ENCODE peak calls at places on chromosomes 12 and 14, in four cellular contexts. One of them, this sample, is unnamed.

GRCh38 chr14:50941151-50941550 is 3.1 kb downstream of the PYGL start:
- DNase-seq in OCI-LY7: no peak
- DNase-seq in A549: no peak
- DNase-seq in aorta: no peak
- DNase-seq in this sample: no peak

GRCh38 chr12:47885012-47885501 is 19.7 kb downstream of the VDR start:
- DNase-seq in OCI-LY7: no peak
- DNase-seq in A549: no peak
- DNase-seq in aorta: no peak
- DNase-seq in this sample: no peak

GRCh38 chr14:56659964-56660551 is 80.5 kb downstream of the TMEM260 start:
- DNase-seq in OCI-LY7: peak; percentile 40
- DNase-seq in A549: peak; percentile 57
- DNase-seq in aorta: no peak
- DNase-seq in this sample: peak; percentile 59

GRCh38 chr14:81471062-81471461 is 62.6 kb downstream of the SEL1L start:
- DNase-seq in OCI-LY7: peak; percentile 94
- DNase-seq in A549: no peak
- DNase-seq in aorta: no peak
- DNase-seq in this sample: no peak

GRCh38 chr14:22838631-22839041 is 2.3 kb downstream of the MMP14 start:
- DNase-seq in OCI-LY7: no peak
- DNase-seq in A549: no peak
- DNase-seq in aorta: peak; percentile 68
- DNase-seq in this sample: no peak

GRCh38 chr14:63644741-63645140 is 3.1 kb upstream of the WDR89 start:
- DNase-seq in OCI-LY7: no peak
- DNase-seq in A549: no peak
- DNase-seq in aorta: no peak
- DNase-seq in this sample: no peak

GRCh38 chr12:82874935-82875334 is 188.2 kb downstream of the TMTC2 start:
- DNase-seq in OCI-LY7: no peak
- DNase-seq in A549: no peak
- DNase-seq in aorta: no peak
- DNase-seq in this sample: no peak

GRCh38 chr14:69138189-69138535 is 14.8 kb downstream of the DCAF5 start:
- DNase-seq in OCI-LY7: no peak
- DNase-seq in A549: no peak
- DNase-seq in aorta: no peak
- DNase-seq in this sample: no peak

GRCh38 chr12:12999959-13000615 is at the start of gene HEBP1:
- DNase-seq in OCI-LY7: peak; percentile 85
- DNase-seq in A549: peak; percentile 92
- DNase-seq in aorta: peak; percentile 99
- DNase-seq in this sample: peak; percentile 90

GRCh38 chr14:79544671-79545070 is 666.6 kb downstream of the DIO2 start:
- DNase-seq in OCI-LY7: no peak
- DNase-seq in A549: no peak
- DNase-seq in aorta: no peak
- DNase-seq in this sample: no peak

GRCh38 chr14:103332143-103332919 is 1.7 kb upstream of the EIF5 start:
- DNase-seq in OCI-LY7: peak; percentile 24
- DNase-seq in A549: peak; percentile 29
- DNase-seq in aorta: no peak
- DNase-seq in this sample: no peak

GRCh38 chr12:76455582-76456345 is 103.8 kb downstream of the OSBPL8 start:
- DNase-seq in OCI-LY7: peak; percentile 60
- DNase-seq in A549: peak; percentile 91
- DNase-seq in aorta: no peak
- DNase-seq in this sample: peak; percentile 59

GRCh38 chr12:1907652-1908611 is 10.5 kb downstream of the CACNA2D4 start:
- DNase-seq in OCI-LY7: no peak
- DNase-seq in A549: peak; percentile 63
- DNase-seq in aorta: peak; percentile 78
- DNase-seq in this sample: peak; percentile 12

GRCh38 chr12:27434673-27435565 is 11.6 kb upstream of the SMCO2 start:
- DNase-seq in OCI-LY7: peak; percentile 34
- DNase-seq in A549: no peak
- DNase-seq in aorta: no peak
- DNase-seq in this sample: peak; percentile 18

GRCh38 chr14:100522616-100523021 is 64.6 kb downstream of the BEGAIN start:
- DNase-seq in OCI-LY7: no peak
- DNase-seq in A549: no peak
- DNase-seq in aorta: no peak
- DNase-seq in this sample: no peak

GRCh38 chr12:92197815-92198214 is 52.2 kb upstream of the BTG1 start:
- DNase-seq in OCI-LY7: no peak
- DNase-seq in A549: no peak
- DNase-seq in aorta: no peak
- DNase-seq in this sample: no peak

GRCh38 chr14:26984318-26985177 is 386.7 kb upstream of the NOVA1 start:
- DNase-seq in OCI-LY7: peak; percentile 34
- DNase-seq in A549: peak; percentile 77
- DNase-seq in aorta: no peak
- DNase-seq in this sample: peak; percentile 52

GRCh38 chr14:76904740-76905569 is 78.7 kb downstream of the LRRC74A start:
- DNase-seq in OCI-LY7: peak; percentile 83
- DNase-seq in A549: peak; percentile 99
- DNase-seq in aorta: peak; percentile 89
- DNase-seq in this sample: no peak

GRCh38 chr12:50014342-50014741 is 11.0 kb downstream of the RACGAP1 start:
- DNase-seq in OCI-LY7: no peak
- DNase-seq in A549: no peak
- DNase-seq in aorta: no peak
- DNase-seq in this sample: no peak

GRCh38 chr12:88247241-88247643 is 105.1 kb downstream of the TMTC3 start:
- DNase-seq in OCI-LY7: no peak
- DNase-seq in A549: peak; percentile 77
- DNase-seq in aorta: no peak
- DNase-seq in this sample: no peak

GRCh38 chr14:37230551-37231194 is 32.9 kb downstream of the MIPOL1 start:
- DNase-seq in OCI-LY7: peak; percentile 75
- DNase-seq in A549: peak; percentile 70
- DNase-seq in aorta: no peak
- DNase-seq in this sample: peak; percentile 62

GRCh38 chr12:53096761-53097160 is 706 bp upstream of the IGFBP6 start:
- DNase-seq in OCI-LY7: no peak
- DNase-seq in A549: no peak
- DNase-seq in aorta: peak; percentile 74
- DNase-seq in this sample: no peak

GRCh38 chr14:23864252-23864651 is 89.3 kb upstream of the DHRS4 start:
- DNase-seq in OCI-LY7: no peak
- DNase-seq in A549: no peak
- DNase-seq in aorta: no peak
- DNase-seq in this sample: no peak

GRCh38 chr12:87660987-87661769 is 368.0 kb downstream of the C12orf50 start:
- DNase-seq in OCI-LY7: no peak
- DNase-seq in A549: no peak
- DNase-seq in aorta: no peak
- DNase-seq in this sample: no peak

GRCh38 chr14:78737116-78737515 is 566.9 kb downstream of the NRXN3 start:
- DNase-seq in OCI-LY7: no peak
- DNase-seq in A549: no peak
- DNase-seq in aorta: no peak
- DNase-seq in this sample: no peak

GRCh38 chr12:67710582-67710981 is 62.0 kb downstream of the DYRK2 start:
- DNase-seq in OCI-LY7: no peak
- DNase-seq in A549: peak; percentile 82
- DNase-seq in aorta: no peak
- DNase-seq in this sample: peak; percentile 99

GRCh38 chr14:104724981-104725771 is 1.1 kb downstream of the ADSS1 start:
- DNase-seq in OCI-LY7: no peak
- DNase-seq in A549: peak; percentile 68
- DNase-seq in aorta: no peak
- DNase-seq in this sample: no peak

GRCh38 chr14:105178069-105178867 is 2.8 kb downstream of the NUDT14 start:
- DNase-seq in OCI-LY7: no peak
- DNase-seq in A549: no peak
- DNase-seq in aorta: no peak
- DNase-seq in this sample: no peak

DNA sequence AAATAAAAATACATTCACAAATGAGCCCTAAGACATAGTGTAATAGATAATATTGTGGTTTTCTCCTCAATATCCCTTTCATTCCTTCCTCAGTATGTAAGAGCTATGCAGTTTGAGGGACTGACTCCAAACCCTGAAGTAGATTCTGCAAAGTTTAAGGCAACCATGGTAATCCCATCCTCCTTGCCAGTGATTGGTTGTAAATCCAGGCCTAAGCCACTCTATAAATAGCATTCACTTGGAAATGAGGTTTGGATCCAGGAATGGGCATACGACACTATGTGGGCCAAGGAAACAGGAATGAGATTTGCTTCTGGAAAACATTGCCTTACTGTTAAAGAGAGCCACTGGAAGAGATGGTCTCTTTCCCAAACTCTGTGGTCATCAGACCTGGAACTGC is 468.7 kb upstream of the SOX5 start:
- DNase-seq in OCI-LY7: no peak
- DNase-seq in A549: no peak
- DNase-seq in aorta: no peak
- DNase-seq in this sample: no peak
- H3K4me3 ChIP-seq in OCI-LY7: no peak overlapping the region
- H3K4me3 ChIP-seq in A549: no peak overlapping the region
- H3K4me3 ChIP-seq in aorta: no peak overlapping the region
- H3K4me3 ChIP-seq in this sample: no peak overlapping the region

GRCh38 chr14:89415139-89415538 is 1.9 kb downstream of the FOXN3 start:
- DNase-seq in OCI-LY7: no peak
- DNase-seq in A549: no peak
- DNase-seq in aorta: no peak
- DNase-seq in this sample: no peak

GRCh38 chr14:89417469-89418225 is 614 bp upstream of the FOXN3 start:
- DNase-seq in OCI-LY7: peak; percentile 86
- DNase-seq in A549: peak; percentile 77
- DNase-seq in aorta: peak; percentile 90
- DNase-seq in this sample: peak; percentile 71

GRCh38 chr14:89417111-89417468 is at the start of gene FOXN3:
- DNase-seq in OCI-LY7: peak; percentile 91
- DNase-seq in A549: peak; percentile 87
- DNase-seq in aorta: peak; percentile 97
- DNase-seq in this sample: peak; percentile 93

GRCh38 chr14:89418452-89418851 is 1.4 kb upstream of the FOXN3 start:
- DNase-seq in OCI-LY7: no peak
- DNase-seq in A549: no peak
- DNase-seq in aorta: no peak
- DNase-seq in this sample: peak; percentile 61

GRCh38 chr14:89416002-89416995 is 734 bp downstream of the FOXN3 start:
- DNase-seq in OCI-LY7: peak; percentile 96
- DNase-seq in A549: peak; percentile 98
- DNase-seq in aorta: peak; percentile 99
- DNase-seq in this sample: peak; percentile 98
- H3K4me1 ChIP-seq in OCI-LY7: peaks cover 42% of the 10 kb centered on the region
- H3K4me1 ChIP-seq in A549: peaks cover 19% of the 10 kb centered on the region
- H3K4me1 ChIP-seq in aorta: no peaks in the 10 kb centered on the region
- H3K4me1 ChIP-seq in this sample: peaks cover 9% of the 10 kb centered on the region

DNA sequence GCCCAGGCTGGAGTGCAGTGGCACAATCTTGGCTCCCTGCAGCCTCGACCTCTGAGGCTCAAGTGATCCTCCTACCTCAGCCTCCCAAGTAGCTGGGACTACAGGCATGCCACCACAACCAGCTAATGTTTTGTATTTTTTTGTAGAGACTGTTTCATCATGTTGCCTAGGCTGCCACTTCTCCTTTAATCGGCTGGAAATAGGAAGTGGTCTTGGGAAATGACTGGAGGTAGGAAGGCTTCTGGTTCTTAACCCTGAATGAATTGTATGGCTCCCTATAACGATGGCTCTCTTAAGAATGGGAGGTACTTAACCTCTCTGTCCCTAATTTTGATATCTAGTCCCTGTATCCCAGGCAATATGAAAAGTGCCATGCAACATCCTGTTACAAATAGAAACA is 113.9 kb upstream of the USP15 start:
- DNase-seq in OCI-LY7: no peak
- DNase-seq in A549: no peak
- DNase-seq in aorta: no peak
- DNase-seq in this sample: no peak
- H3K4me3 ChIP-seq in OCI-LY7: no peak overlapping the region
- H3K4me3 ChIP-seq in A549: no peak overlapping the region
- H3K4me3 ChIP-seq in aorta: no peak overlapping the region
- H3K4me3 ChIP-seq in this sample: no peak overlapping the region

DNA sequence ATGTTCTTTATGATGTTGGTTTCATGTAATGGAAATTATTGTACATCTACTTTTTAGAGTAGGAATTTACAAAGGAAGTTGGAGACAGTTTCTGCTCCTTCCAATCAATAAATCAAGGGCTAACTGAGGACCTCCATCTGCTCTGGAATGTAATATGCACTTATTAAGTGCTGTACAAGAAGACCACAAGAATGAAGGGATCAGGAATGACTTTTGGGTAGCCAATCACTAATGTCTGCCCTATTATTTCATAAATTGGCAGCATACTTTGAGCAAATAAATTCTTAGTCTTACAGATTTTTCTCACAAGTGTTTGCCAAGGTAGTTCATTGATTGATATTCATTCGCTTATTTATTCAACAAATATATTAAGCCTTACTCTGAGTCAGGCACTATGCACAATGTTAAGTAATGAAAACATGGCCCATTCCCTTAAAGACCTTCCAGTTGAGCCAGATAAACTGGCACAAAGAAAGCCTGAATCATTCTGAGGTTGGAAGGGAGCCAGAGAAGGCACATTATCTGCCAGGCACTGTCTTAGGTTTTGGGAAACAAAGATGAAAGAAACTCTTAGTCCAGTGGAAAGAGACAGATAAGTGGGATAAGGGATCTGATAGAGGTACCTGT is 26.7 kb downstream of the PDE6H start:
- DNase-seq in OCI-LY7: no peak
- DNase-seq in A549: no peak
- DNase-seq in aorta: no peak
- DNase-seq in this sample: no peak
- H3K4me1 ChIP-seq in OCI-LY7: peaks cover 12% of the 10 kb centered on the region
- H3K4me1 ChIP-seq in A549: peaks cover 9% of the 10 kb centered on the region
- H3K4me1 ChIP-seq in aorta: peaks cover 2% of the 10 kb centered on the region
- H3K4me1 ChIP-seq in this sample: no peaks in the 10 kb centered on the region

DNA sequence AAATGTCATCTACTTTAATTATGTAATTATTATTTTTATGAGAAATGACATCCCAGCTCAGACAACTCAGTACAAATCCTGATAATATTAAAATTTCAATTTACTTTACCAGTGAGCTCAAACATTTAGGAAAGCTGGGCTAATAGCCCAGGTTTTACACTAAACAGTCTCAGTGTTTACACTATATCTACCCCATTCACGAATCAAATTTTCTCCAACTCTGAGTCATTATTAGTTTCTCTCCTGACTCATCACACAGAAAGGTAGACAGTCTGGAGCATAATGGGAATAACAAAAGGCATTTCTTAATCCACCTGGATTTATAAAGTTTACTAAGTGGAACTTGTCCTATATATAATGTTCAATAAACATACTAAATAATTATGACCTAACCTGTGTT is 5.7 kb downstream of the PAWR start:
- DNase-seq in OCI-LY7: no peak
- DNase-seq in A549: peak; percentile 61
- DNase-seq in aorta: no peak
- DNase-seq in this sample: no peak
- H3K4me3 ChIP-seq in OCI-LY7: no peak overlapping the region
- H3K4me3 ChIP-seq in A549: peak overlapping the region; percentile 88
- H3K4me3 ChIP-seq in aorta: no peak overlapping the region
- H3K4me3 ChIP-seq in this sample: no peak overlapping the region